ENCODE peak calls at places on chromosomes 5 and 9, in seven cellular contexts. M is CD8-positive, alpha-beta memory T cell; F is CD4-positive, CD25-positive, alpha-beta regulatory T cell; O is tibial nerve; P is mucosa of descending colon; L is lung; E is heart right ventricle. U is an unnamed sample.

GRCh38 chr5:13746026-13746425 is 198.5 kb downstream of the DNAH5 start:
- DNase-seq in L (no peak), O (no peak), M (no peak), P (no peak), F (no peak), E (no peak), U (no peak)

GRCh38 chr9:34633166-34633565 is 4.3 kb upstream of the ARID3C start:
- DNase-seq in E (no peak), L (no peak), M (no peak), P (no peak), F (no peak), O (no peak), U (no peak)

GRCh38 chr5:32725994-32726659 is 15.0 kb downstream of the NPR3 start:
- DNase-seq in L (no peak), F (no peak), E (no peak), M (no peak), P (no peak), O (no peak), U (no peak)

GRCh38 chr9:81560851-81561732 is 128.3 kb downstream of the TLE1 start:
- DNase-seq in O (no peak), F (no peak), L (no peak), E (no peak), M (no peak), P (no peak), U (no peak)

GRCh38 chr5:111551569-111552275 is 39.4 kb upstream of the STARD4 start:
- DNase-seq in L (no peak), F (no peak), P (no peak), O (no peak), E (no peak), M (no peak), U (no peak)

GRCh38 chr5:127392762-127393161 is 102.2 kb downstream of the MEGF10 start:
- DNase-seq in M (no peak), L (no peak), O (no peak), P (no peak), E (no peak), F (no peak), U (no peak)

GRCh38 chr9:85112933-85113418 is 443.4 kb downstream of the NTRK2 start:
- DNase-seq in M (no peak), P (no peak), F (no peak), E (no peak), L (no peak), O (no peak), U (no peak)

GRCh38 chr9:75087279-75087823 is 604 bp downstream of the NMRK1 start:
- DNase-seq in M (peak; percentile 60), E (no peak), F (peak; percentile 37), O (no peak), P (no peak), L (peak; percentile 45), U (peak; percentile 41)

GRCh38 chr9:9142001-9142400 is 1342.4 kb upstream of the DMAC1 start:
- DNase-seq in F (no peak), P (no peak), M (no peak), O (no peak), E (no peak), L (no peak), U (no peak)

GRCh38 chr5:150410524-150411244 is 2.0 kb downstream of the CD74 start:
- DNase-seq in P (peak; percentile 32), F (peak; percentile 55), O (peak; percentile 30), M (peak; percentile 69), L (peak; percentile 78), E (no peak), U (peak; percentile 39)

GRCh38 chr9:79551586-79551985 is 20.2 kb upstream of the TLE4 start:
- DNase-seq in O (no peak), M (no peak), P (no peak), F (no peak), E (no peak), L (no peak), U (no peak)

GRCh38 chr9:110579763-110580255 is 268 bp upstream of the SVEP1 start:
- DNase-seq in M (no peak), L (no peak), F (no peak), O (no peak), E (peak; percentile 27), P (no peak), U (no peak)

GRCh38 chr5:142772766-142773293 is 2.7 kb downstream of the ARHGAP26 start:
- DNase-seq in O (no peak), F (no peak), L (no peak), E (no peak), M (no peak), P (no peak), U (no peak)
- H3K36me3 ChIP-seq in O (no peaks in the 10 kb centered on the region), F (no peaks in the 10 kb centered on the region), L (no peaks in the 10 kb centered on the region), E (no peaks in the 10 kb centered on the region), M (no peaks in the 10 kb centered on the region), P (no peaks in the 10 kb centered on the region), U (no peaks in the 10 kb centered on the region)

DNA sequence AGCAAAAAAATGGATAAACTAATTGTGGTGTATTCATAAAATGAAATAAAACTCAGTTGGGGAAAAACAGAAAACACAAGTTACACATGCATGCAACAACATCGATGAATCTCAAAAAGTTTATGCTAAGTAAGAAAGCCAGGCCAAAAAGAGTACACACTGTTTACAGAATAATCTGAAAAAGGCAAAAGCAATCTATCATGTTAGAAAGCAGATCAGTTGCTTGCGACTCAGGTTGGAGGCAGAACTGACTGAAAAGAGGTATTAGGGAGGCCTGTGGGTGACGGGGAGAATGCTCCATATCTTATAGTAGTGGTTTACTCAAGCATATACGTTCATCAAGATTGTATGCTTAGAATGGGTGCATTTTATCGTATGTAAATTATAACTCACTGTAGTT is 119.2 kb downstream of the ARRDC3 start:
- DNase-seq in F (no peak), O (no peak), M (no peak), P (no peak), L (no peak), E (no peak), U (no peak)
- H3K36me3 ChIP-seq in F (no peaks in the 10 kb centered on the region), O (no peaks in the 10 kb centered on the region), M (no peaks in the 10 kb centered on the region), P (no peaks in the 10 kb centered on the region), L (no peaks in the 10 kb centered on the region), E (no peaks in the 10 kb centered on the region), U (no peaks in the 10 kb centered on the region)

GRCh38 chr5:179620703-179621350 is 2.6 kb downstream of the HNRNPH1 start:
- DNase-seq in F (no peak), M (no peak), L (no peak), P (no peak), E (no peak), O (no peak), U (no peak)
- H3K36me3 ChIP-seq in F (peaks cover 63% of the 10 kb centered on the region), M (peaks cover 56% of the 10 kb centered on the region), L (peaks cover 34% of the 10 kb centered on the region), P (peaks cover 15% of the 10 kb centered on the region), E (no peaks in the 10 kb centered on the region), O (peaks cover 8% of the 10 kb centered on the region), U (peaks cover 60% of the 10 kb centered on the region)

GRCh38 chr9:93532121-93532520 is 44.3 kb upstream of the PHF2 start:
- DNase-seq in O (no peak), M (no peak), P (no peak), F (no peak), E (no peak), L (no peak), U (no peak)
- H3K36me3 ChIP-seq in O (no peaks in the 10 kb centered on the region), M (peaks cover 56% of the 10 kb centered on the region), P (peaks cover 8% of the 10 kb centered on the region), F (peaks cover 94% of the 10 kb centered on the region), E (no peaks in the 10 kb centered on the region), L (peaks cover 2% of the 10 kb centered on the region), U (peaks cover 44% of the 10 kb centered on the region)

DNA sequence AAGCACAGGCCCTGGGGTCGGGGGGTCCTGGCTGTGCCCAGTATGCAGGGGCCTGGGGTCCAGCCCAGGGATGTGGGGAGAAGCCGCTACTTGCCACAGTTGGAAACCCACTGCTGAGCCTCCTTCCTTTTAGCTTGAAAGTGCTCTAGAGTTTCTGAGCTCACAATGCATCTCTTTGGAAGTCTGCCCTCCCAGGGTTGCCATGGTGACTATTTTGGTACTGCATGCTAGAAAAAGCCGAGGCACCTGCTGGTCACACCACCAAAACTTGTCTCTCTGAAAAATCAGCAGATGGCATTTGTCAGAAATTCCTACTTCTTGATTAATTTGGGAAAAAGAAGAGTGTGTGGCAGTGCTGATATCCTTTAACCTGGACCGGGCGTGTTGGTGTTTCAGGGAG is 151.8 kb downstream of the SEC61B start:
- DNase-seq in O (no peak), P (no peak), F (no peak), L (no peak), M (no peak), E (no peak), U (no peak)
- H3K36me3 ChIP-seq in O (no peaks in the 10 kb centered on the region), P (no peaks in the 10 kb centered on the region), F (no peaks in the 10 kb centered on the region), L (no peaks in the 10 kb centered on the region), M (no peaks in the 10 kb centered on the region), E (no peaks in the 10 kb centered on the region), U (no peaks in the 10 kb centered on the region)

DNA sequence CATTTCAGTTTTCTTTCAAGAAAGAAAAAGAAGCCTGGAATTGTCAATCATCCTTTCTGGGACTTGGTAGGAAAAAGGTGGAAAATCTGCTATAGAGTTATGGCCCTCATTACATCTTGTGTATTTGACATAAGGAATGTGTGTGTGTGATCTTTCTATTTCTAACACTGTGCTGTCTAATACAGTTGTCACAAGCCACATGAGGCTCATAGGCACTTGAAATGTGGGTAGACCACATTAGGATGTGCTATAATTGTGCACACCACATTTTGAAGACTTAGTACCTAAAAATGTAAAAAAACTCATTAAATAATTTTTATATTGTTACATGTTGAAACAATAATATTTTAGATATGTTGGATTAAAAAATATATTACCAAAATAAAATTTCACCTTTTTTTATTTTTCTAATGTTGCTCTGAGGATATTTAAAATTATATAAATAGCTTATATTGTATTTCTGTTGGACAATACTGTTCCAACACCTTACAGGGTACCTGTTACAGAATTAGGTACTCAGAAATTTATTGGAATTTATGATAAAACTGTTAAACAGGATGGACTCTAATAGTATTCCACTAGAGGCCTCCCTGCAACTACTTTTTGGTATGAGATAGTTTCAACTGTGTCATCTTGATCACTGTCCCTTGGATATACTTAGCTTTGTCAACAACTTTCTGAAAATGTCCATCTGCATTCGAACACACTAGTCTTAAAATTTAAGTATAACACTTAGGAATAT is 18.4 kb downstream of the MSANTD3 start:
- DNase-seq in M (no peak), O (no peak), F (no peak), E (no peak), P (no peak), L (no peak), U (no peak)
- H3K36me3 ChIP-seq in M (no peaks in the 10 kb centered on the region), O (no peaks in the 10 kb centered on the region), F (no peaks in the 10 kb centered on the region), E (no peaks in the 10 kb centered on the region), P (no peaks in the 10 kb centered on the region), L (peaks cover 6% of the 10 kb centered on the region), U (no peaks in the 10 kb centered on the region)

GRCh38 chr5:135339189-135339588 is 59.8 kb downstream of the MACROH2A1 start:
- DNase-seq in O (no peak), L (no peak), E (no peak), P (no peak), M (no peak), F (no peak), U (no peak)
- H3K36me3 ChIP-seq in O (no peaks in the 10 kb centered on the region), L (peaks cover 31% of the 10 kb centered on the region), E (no peaks in the 10 kb centered on the region), P (no peaks in the 10 kb centered on the region), M (peaks cover 49% of the 10 kb centered on the region), F (peaks cover 95% of the 10 kb centered on the region), U (no peaks in the 10 kb centered on the region)

DNA sequence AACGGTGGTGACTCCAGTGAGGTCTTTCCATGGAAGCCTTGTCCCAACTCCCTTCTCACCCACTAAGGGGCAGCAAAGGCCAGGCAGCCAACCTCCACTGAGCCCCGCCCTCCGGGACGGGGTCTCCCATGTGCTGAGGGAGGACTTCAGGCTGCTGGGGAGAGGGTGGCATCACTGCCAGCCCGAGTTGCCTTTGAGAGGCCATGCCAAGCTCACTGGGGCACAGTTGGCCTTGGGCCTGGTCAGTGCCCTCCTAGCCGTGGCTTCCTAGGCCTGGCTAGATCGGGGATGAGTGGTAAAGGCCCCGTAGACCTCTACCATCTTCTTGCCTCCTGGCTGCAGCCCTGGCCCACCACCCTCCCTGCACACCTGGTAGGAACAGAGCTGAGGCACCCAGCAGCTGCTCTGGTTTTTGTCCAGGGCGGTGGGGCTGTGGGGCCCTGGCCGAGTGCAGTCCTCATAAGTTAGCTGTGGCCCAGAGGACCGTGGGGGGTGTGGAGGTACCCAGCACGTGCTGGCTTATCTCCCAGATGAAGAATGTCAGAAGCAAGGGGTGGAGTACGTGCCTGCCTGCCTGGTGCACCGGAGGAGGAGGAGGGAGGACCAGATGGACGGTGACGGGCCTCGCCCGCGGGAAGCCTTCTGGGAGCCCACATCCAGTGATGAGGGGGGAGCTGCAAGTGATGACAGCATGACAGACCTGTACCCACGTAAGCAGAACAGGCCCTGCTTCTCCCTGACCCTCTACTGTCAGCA is 3.2 kb downstream of the SURF2 start:
- DNase-seq in P (peak; percentile 50), E (no peak), L (no peak), M (no peak), F (no peak), O (no peak), U (no peak)
- H3K36me3 ChIP-seq in P (peaks cover 18% of the 10 kb centered on the region), E (no peaks in the 10 kb centered on the region), L (peaks cover 11% of the 10 kb centered on the region), M (peaks cover 47% of the 10 kb centered on the region), F (peaks cover 45% of the 10 kb centered on the region), O (no peaks in the 10 kb centered on the region), U (peaks cover 51% of the 10 kb centered on the region)